ENCODE peak calls at places on chromosome 10, in five cellular contexts. O, S, X, M and V are unnamed samples.

GRCh38 chr10:78070726-78071125 is 37.1 kb downstream of the RPS24 start:
- DNase-seq in O (no peak), S (no peak), X (peak), M (no peak), V (no peak)

GRCh38 chr10:132849546-132850031 is 63.6 kb upstream of the NKX6-2 start:
- DNase-seq in O (no peak), S (peak), X (peak), M (no peak), V (peak)

GRCh38 chr10:102850025-102850518 is 4.0 kb upstream of the BORCS7 start:
- DNase-seq in O (no peak), S (no peak), X (no peak), M (no peak), V (no peak)

GRCh38 chr10:44492678-44493077 is 107.8 kb upstream of the CXCL12 start:
- DNase-seq in O (no peak), S (no peak), X (no peak), M (no peak), V (no peak)

GRCh38 chr10:49568235-49568634 is 29.3 kb upstream of the ERCC6 start:
- DNase-seq in O (no peak), S (no peak), X (no peak), M (no peak), V (no peak)

GRCh38 chr10:32412499-32412853 is 33.5 kb upstream of the CCDC7 start:
- DNase-seq in O (no peak), S (no peak), X (no peak), M (no peak), V (no peak)

GRCh38 chr10:132776821-132777220 is 9.1 kb downstream of the NKX6-2 start:
- DNase-seq in O (no peak), S (no peak), X (no peak), M (no peak), V (peak)

GRCh38 chr10:67883710-67884312 is 645 bp upstream of the SIRT1 start:
- DNase-seq in O (no peak), S (no peak), X (no peak), M (no peak), V (no peak)

GRCh38 chr10:120262857-120263547 is 194.0 kb upstream of the PLPP4 start:
- DNase-seq in O (no peak), S (no peak), X (no peak), M (no peak), V (no peak)

GRCh38 chr10:86536294-86536861 is 14.8 kb upstream of the WAPL start:
- DNase-seq in O (no peak), S (peak), X (no peak), M (peak), V (no peak)

GRCh38 chr10:71436268-71436922 is 39.7 kb downstream of the CDH23 start:
- DNase-seq in O (no peak), S (no peak), X (no peak), M (no peak), V (peak)

GRCh38 chr10:6593140-6593740 is 13.2 kb upstream of the PRKCQ start:
- DNase-seq in O (no peak), S (no peak), X (no peak), M (no peak), V (no peak)

GRCh38 chr10:30589441-30589840 is 40.1 kb downstream of the LYZL2 start:
- DNase-seq in O (no peak), S (no peak), X (no peak), M (peak), V (peak)

GRCh38 chr10:75652136-75652535 is 220.7 kb downstream of the LRMDA start:
- DNase-seq in O (no peak), S (no peak), X (no peak), M (no peak), V (no peak)

GRCh38 chr10:111158601-111159000 is 81.8 kb downstream of the ADRA2A start:
- DNase-seq in O (no peak), S (no peak), X (no peak), M (no peak), V (no peak)

GRCh38 chr10:123553810-123554430 is 112.2 kb upstream of the GPR26 start:
- DNase-seq in O (no peak), S (no peak), X (no peak), M (no peak), V (no peak)

GRCh38 chr10:132446661-132447445 is 49.9 kb downstream of the PWWP2B start:
- DNase-seq in O (peak), S (no peak), X (no peak), M (peak), V (peak)

GRCh38 chr10:94183666-94184264 is 179.0 kb downstream of the NOC3L start:
- DNase-seq in O (peak), S (no peak), X (no peak), M (no peak), V (no peak)

GRCh38 chr10:92990615-92991014 is 70.0 kb upstream of the CYP26C1 start:
- DNase-seq in O (no peak), S (no peak), X (no peak), M (no peak), V (no peak)

GRCh38 chr10:111999205-111999914 is 184.2 kb downstream of the GPAM start:
- DNase-seq in O (no peak), S (no peak), X (no peak), M (no peak), V (no peak)

GRCh38 chr10:126646101-126646500 is 24.4 kb downstream of the C10orf90 start:
- DNase-seq in O (no peak), S (no peak), X (no peak), M (no peak), V (no peak)

GRCh38 chr10:36779238-36779846 is 346.1 kb upstream of the ANKRD30A start:
- DNase-seq in O (peak), S (no peak), X (no peak), M (peak), V (no peak)

GRCh38 chr10:114714281-114714741 is 56.2 kb upstream of the ABLIM1 start:
- DNase-seq in O (peak), S (no peak), X (no peak), M (peak), V (no peak)

GRCh38 chr10:132027423-132027983 is 38.2 kb upstream of the JAKMIP3 start:
- DNase-seq in O (no peak), S (no peak), X (no peak), M (no peak), V (no peak)

GRCh38 chr10:86413046-86413728 is 46.6 kb upstream of the GRID1 start:
- DNase-seq in O (no peak), S (no peak), X (no peak), M (no peak), V (no peak)

GRCh38 chr10:60023475-60023874 is 117.1 kb upstream of the CCDC6 start:
- DNase-seq in O (no peak), S (no peak), X (no peak), M (no peak), V (no peak)

GRCh38 chr10:102744374-102745051 is 765 bp downstream of the WBP1L start:
- DNase-seq in O (no peak), S (peak), X (no peak), M (no peak), V (no peak)

GRCh38 chr10:32189400-32190084 is 133.3 kb upstream of the KIF5B start:
- DNase-seq in O (peak), S (no peak), X (no peak), M (no peak), V (no peak)

GRCh38 chr10:69211524-69211923 is 8.6 kb upstream of the HKDC1 start:
- DNase-seq in O (no peak), S (no peak), X (no peak), M (no peak), V (no peak)

GRCh38 chr10:69214666-69215131 is 5.4 kb upstream of the HKDC1 start:
- DNase-seq in O (no peak), S (no peak), X (no peak), M (no peak), V (no peak)

GRCh38 chr10:69211104-69211503 is 9.0 kb upstream of the HKDC1 start:
- DNase-seq in O (no peak), S (no peak), X (no peak), M (no peak), V (no peak)

GRCh38 chr10:69215405-69216176 is 4.5 kb upstream of the HKDC1 start:
- DNase-seq in O (no peak), S (no peak), X (no peak), M (no peak), V (no peak)

DNA sequence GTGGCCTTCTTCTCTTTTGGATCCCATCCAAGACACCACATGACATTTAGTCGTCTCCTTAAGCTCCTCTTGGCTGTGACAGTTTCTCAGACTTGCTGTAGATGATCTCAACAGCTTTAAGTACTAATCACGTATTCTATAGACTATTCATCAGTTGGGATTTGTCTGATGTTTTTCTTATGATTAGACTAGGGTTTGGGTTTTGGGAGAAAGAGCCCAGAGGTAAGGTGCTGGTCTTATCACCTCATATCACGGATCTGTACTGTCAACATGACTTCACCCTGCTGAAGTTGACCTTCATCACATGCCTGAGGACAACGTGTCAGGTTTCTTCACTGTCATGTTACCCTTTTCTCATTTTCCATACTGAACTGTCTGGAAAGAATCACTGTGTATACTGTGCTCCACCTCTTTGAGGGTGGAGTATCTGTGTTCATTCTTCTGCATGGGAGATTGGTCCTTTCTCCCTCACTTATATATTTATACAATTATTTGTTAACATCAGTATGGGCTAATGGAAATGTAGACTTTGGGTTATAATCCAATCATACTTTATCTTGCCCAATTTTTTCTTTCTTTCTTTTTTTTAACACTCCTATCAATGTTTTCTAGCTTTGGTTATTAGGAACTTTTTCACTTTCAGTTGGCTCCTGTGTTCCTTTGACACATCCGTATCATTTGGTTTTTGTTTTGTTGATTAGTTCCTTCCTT is 6.4 kb upstream of the HKDC1 start:
- DNase-seq in O (no peak), S (no peak), X (no peak), M (no peak), V (no peak)
- TF ChIP-seq EP300 in O (no peak), S (no peak), X (no peak), M (no peak), V (no peak)

DNA sequence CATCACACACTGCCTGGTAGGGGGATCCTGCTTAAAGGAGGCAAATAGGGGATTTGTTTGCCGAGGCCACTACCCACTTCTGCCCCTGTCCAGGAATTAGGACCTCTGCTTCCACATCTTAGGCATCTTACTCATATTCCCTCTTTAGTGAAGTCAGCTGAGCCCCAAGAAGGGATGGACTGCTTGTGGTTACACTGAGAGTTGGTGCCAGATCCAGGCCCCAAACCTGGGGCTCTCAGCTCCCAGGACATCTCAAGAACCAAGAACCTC is 1.6 kb upstream of the GPRIN2 start:
- DNase-seq in O (peak), S (no peak), X (no peak), M (no peak), V (peak)
- TF ChIP-seq EP300 in O (no peak), S (no peak), X (no peak), M (no peak), V (no peak)

GRCh38 chr10:2929859-2930258 is 137.5 kb upstream of the PFKP start:
- DNase-seq in O (no peak), S (no peak), X (no peak), M (no peak), V (no peak)
- TF ChIP-seq EP300 in O (no peak), S (no peak), X (no peak), M (no peak), V (no peak)

GRCh38 chr10:14102056-14102455 is 228.7 kb downstream of the FRMD4A start:
- DNase-seq in O (no peak), S (no peak), X (no peak), M (no peak), V (no peak)
- TF ChIP-seq EP300 in O (no peak), S (no peak), X (no peak), M (no peak), V (no peak)

GRCh38 chr10:18474111-18474455 is 177.3 kb downstream of the NSUN6 start:
- DNase-seq in O (no peak), S (no peak), X (no peak), M (no peak), V (no peak)

GRCh38 chr10:18476283-18476682 is 175.1 kb downstream of the NSUN6 start:
- DNase-seq in O (no peak), S (no peak), X (no peak), M (no peak), V (no peak)

GRCh38 chr10:18469125-18469524 is 182.3 kb downstream of the NSUN6 start:
- DNase-seq in O (no peak), S (no peak), X (no peak), M (no peak), V (no peak)

GRCh38 chr10:18472977-18473376 is 178.4 kb downstream of the NSUN6 start:
- DNase-seq in O (peak), S (no peak), X (no peak), M (no peak), V (no peak)

GRCh38 chr10:18473424-18474110 is 177.8 kb downstream of the NSUN6 start:
- DNase-seq in O (no peak), S (no peak), X (peak), M (no peak), V (no peak)
- TF ChIP-seq EP300 in O (no peak), S (no peak), X (no peak), M (no peak), V (no peak)